ENCODE peak calls at places on chromosomes 2 and 18, in six cellular contexts. Z is dorsolateral prefrontal cortex, R is fibroblast of pulmonary artery, U is fibroblast of mammary gland, S is uterus, O is psoas muscle. D is an unnamed sample.
A peak's percentile ranks its signal among the peaks of the same experiment; 100 is the strongest.

GRCh38 chr2:178716394-178716793 is 90.8 kb downstream of the TTN start:
- DNase-seq in Z (no peak), R (no peak), S (no peak), O (no peak), U (no peak), D (no peak)

GRCh38 chr2:170783549-170783948 is 13.4 kb downstream of the ERICH2 start:
- DNase-seq in R (no peak), S (no peak), U (no peak), Z (no peak), O (no peak), D (no peak)

GRCh38 chr18:26121476-26121875 is 12.2 kb upstream of the PSMA8 start:
- DNase-seq in O (no peak), R (peak; percentile 59), S (no peak), U (peak; percentile 12), Z (no peak), D (no peak)

GRCh38 chr18:3524706-3525105 is 74.7 kb downstream of the TGIF1 start:
- DNase-seq in Z (no peak), R (no peak), O (no peak), U (no peak), S (no peak), D (no peak)

GRCh38 chr2:179898873-179899272 is 37.5 kb upstream of the ZNF385B start:
- DNase-seq in U (peak; percentile 50), R (peak; percentile 37), Z (no peak), O (no peak), S (no peak), D (peak; percentile 28)

GRCh38 chr2:11833601-11834000 is 87.2 kb downstream of the LPIN1 start:
- DNase-seq in O (no peak), Z (no peak), S (no peak), U (peak; percentile 69), R (peak; percentile 32), D (peak; percentile 89)

GRCh38 chr2:232870002-232870765 is at the start of gene SNORC:
- DNase-seq in O (no peak), U (no peak), Z (no peak), R (no peak), S (no peak), D (no peak)

GRCh38 chr2:176157499-176158305 is 595 bp downstream of the HOXD3 start:
- DNase-seq in Z (no peak), R (no peak), S (no peak), O (no peak), U (no peak), D (no peak)

GRCh38 chr18:4704766-4705165 is 249.7 kb upstream of the DLGAP1 start:
- DNase-seq in U (no peak), S (no peak), O (no peak), Z (no peak), R (no peak), D (no peak)

GRCh38 chr2:223586261-223586660 is 15.9 kb downstream of the SCG2 start:
- DNase-seq in O (no peak), U (peak; percentile 93), R (peak; percentile 93), S (no peak), Z (no peak), D (peak; percentile 76)

GRCh38 chr18:31685097-31686082 is 1.0 kb upstream of the B4GALT6 start:
- DNase-seq in Z (peak; percentile 40), S (peak; percentile 27), U (peak; percentile 74), R (peak; percentile 82), O (peak; percentile 66), D (peak; percentile 79)

GRCh38 chr2:137467246-137467862 is 496.9 kb upstream of the HNMT start:
- DNase-seq in R (peak; percentile 15), S (no peak), U (peak; percentile 25), Z (peak; percentile 29), O (no peak), D (peak; percentile 3)

GRCh38 chr2:203636896-203637818 is 69.3 kb upstream of the CD28 start:
- DNase-seq in U (no peak), S (no peak), O (no peak), R (peak; percentile 45), Z (no peak), D (peak; percentile 24)

GRCh38 chr2:10042301-10043161 is 819 bp upstream of the KLF11 start:
- DNase-seq in R (peak; percentile 81), Z (peak; percentile 39), S (peak; percentile 85), O (peak; percentile 88), U (peak; percentile 57), D (peak; percentile 44)

GRCh38 chr2:239085201-239085992 is 237.5 kb downstream of the TWIST2 start:
- DNase-seq in S (no peak), O (no peak), Z (peak; percentile 46), U (no peak), R (no peak), D (no peak)

GRCh38 chr2:6392354-6392753 is 473.4 kb downstream of the CMPK2 start:
- DNase-seq in O (no peak), S (no peak), Z (no peak), R (no peak), U (no peak), D (no peak)

GRCh38 chr2:12456293-12457151 is 260.2 kb upstream of the TRIB2 start:
- DNase-seq in R (peak; percentile 100), Z (no peak), O (peak; percentile 89), S (peak; percentile 98), U (peak; percentile 100), D (peak; percentile 92)

GRCh38 chr18:12098389-12098788 is 4.7 kb downstream of the ANKRD62 start:
- DNase-seq in R (no peak), S (no peak), U (no peak), O (no peak), Z (no peak), D (no peak)

GRCh38 chr2:3483986-3484960 is 35.1 kb downstream of the ADI1 start:
- DNase-seq in O (no peak), U (no peak), R (no peak), Z (no peak), S (no peak), D (no peak)

GRCh38 chr2:166417669-166418068 is 41.9 kb upstream of the SCN9A start:
- DNase-seq in Z (no peak), O (no peak), R (peak; percentile 61), U (peak; percentile 75), S (no peak), D (peak; percentile 54)

GRCh38 chr2:65309699-65310098 is 82.1 kb downstream of the ACTR2 start:
- DNase-seq in R (no peak), Z (no peak), S (no peak), O (no peak), U (no peak), D (no peak)

GRCh38 chr18:40440088-40440487 is 1514.9 kb upstream of the PIK3C3 start:
- DNase-seq in R (no peak), Z (no peak), O (no peak), U (no peak), S (no peak), D (no peak)

GRCh38 chr2:38438536-38439225 is 61.6 kb upstream of the ATL2 start:
- DNase-seq in S (no peak), O (no peak), Z (no peak), U (no peak), R (no peak), D (no peak)

GRCh38 chr2:19354417-19355022 is 3.9 kb downstream of the OSR1 start:
- DNase-seq in R (no peak), S (no peak), Z (no peak), U (peak; percentile 63), O (no peak), D (no peak)
- H3K4me3 ChIP-seq in R (no peak overlapping the region), S (no peak overlapping the region), Z (no peak overlapping the region), U (no peak overlapping the region), O (no peak overlapping the region), D (peak overlapping the region; percentile 79)

GRCh38 chr18:9053814-9054213 is 48.7 kb upstream of the NDUFV2 start:
- DNase-seq in O (no peak), U (no peak), R (no peak), Z (no peak), S (no peak), D (no peak)

GRCh38 chr18:9057646-9058045 is 44.9 kb upstream of the NDUFV2 start:
- DNase-seq in O (no peak), U (no peak), Z (no peak), R (no peak), S (no peak), D (no peak)

GRCh38 chr18:9055626-9056025 is 46.9 kb upstream of the NDUFV2 start:
- DNase-seq in S (no peak), U (no peak), R (peak; percentile 24), Z (no peak), O (no peak), D (no peak)

GRCh38 chr18:9058426-9058825 is 44.1 kb upstream of the NDUFV2 start:
- DNase-seq in O (no peak), S (no peak), R (peak; percentile 38), U (no peak), Z (no peak), D (no peak)

DNA sequence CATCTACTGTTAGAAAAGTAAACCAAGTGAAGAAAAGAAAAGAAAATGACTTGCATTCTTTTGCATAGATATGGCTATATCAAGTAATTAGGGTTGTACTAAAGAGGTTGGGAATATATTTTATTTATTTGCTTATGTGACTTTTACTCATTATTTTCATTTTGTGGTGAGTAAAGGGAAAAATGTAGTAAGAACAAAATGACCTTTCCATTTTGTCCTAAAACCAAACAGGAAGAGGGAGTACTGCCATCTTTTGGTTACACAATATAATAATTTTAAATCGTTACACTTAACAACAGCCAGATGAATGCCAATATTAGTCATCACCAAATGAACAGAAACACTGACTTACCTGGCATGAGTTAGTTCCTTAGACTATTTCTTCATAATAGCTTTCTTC is 47.3 kb upstream of the NDUFV2 start:
- DNase-seq in Z (no peak), R (peak; percentile 90), U (peak; percentile 95), S (no peak), O (no peak), D (peak; percentile 86)
- TF ChIP-seq CTCF in Z (peak; percentile 50), R (peak; percentile 15), U (peak; percentile 35), S (no peak), O (peak; percentile 7), D (peak; percentile 34)

DNA sequence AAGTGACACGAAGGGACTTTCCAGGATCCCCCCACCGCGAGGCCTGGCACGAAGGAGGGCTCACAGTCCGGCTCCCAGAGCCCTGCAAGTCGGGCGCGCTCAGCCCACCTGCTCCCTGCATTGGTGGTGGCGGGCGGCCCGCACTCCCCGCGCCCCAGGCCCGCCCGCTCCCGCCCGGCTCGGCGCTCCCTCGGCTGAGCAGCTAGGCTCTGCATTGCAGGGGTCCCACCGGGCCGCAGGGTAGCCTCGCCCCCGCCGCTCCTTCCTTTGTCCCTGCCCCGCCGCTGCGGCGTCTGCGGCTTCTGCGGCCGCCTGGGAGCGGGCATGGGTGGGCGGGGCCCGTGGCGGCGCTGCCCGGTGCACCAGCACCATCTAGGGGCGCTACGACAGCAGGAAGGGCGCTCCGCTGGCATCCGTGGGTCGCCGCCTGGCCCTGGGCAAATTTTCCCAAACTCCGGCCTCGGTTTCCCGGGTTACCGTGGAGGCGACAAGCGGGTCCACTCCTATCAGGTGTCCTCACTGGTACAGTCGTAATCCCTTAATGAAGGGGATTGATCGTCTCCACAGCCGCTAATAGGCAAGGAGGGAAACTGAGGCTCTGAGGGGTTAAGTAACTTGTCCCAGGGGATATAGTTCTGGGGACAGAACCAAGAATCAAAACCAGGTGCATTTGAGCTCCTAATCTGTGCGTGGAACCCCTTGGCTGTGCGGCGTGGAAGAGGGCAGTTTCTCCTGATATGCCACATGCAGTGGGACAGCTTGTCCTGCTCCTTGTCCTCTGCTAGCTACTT is 157.4 kb downstream of the CYRIA start:
- DNase-seq in U (no peak), S (no peak), Z (peak; percentile 32), R (peak; percentile 9), O (peak; percentile 41), D (peak; percentile 4)
- H3K4me3 ChIP-seq in U (no peak overlapping the region), S (no peak overlapping the region), Z (peak overlapping the region; percentile 49), R (no peak overlapping the region), O (peak overlapping the region; percentile 65), D (no peak overlapping the region)

DNA sequence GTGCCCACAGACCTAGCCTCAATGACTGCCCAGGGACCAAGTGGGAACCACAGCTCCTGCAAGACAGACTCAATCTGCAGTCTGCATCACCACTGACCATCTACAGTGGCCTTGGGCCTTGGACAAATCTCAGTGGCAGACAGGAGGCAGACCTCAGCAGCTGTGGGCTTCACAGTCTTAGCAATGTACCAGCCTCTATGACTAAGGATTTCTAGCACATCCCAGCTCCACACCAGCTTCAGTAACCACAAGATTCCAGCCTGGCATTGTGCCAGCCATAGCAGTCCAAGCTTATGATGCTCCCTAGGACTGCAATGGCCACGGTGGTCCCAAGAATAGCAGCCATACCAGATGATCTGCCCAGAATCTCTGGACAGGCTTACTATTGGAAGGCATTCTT is 19.6 kb upstream of the WDR75 start:
- DNase-seq in Z (no peak), R (peak; percentile 84), O (no peak), U (peak; percentile 88), S (no peak), D (peak; percentile 84)
- TF ChIP-seq CTCF in Z (no peak), R (peak; percentile 18), O (no peak), U (peak; percentile 33), S (no peak), D (peak; percentile 7)